ENCODE peak calls at places on chromosomes 2 and 18, in six cellular contexts. One of them, this sample, is unnamed.

GRCh38 chr18:33924576-33924975 is 300.1 kb downstream of the NOL4 start:
- DNase-seq in left ventricle myocardium inferior: no peak
- DNase-seq in GM20000: no peak
- DNase-seq in kidney glomerular epithelial cell: no peak
- DNase-seq in Right ventricle myocardium inferior: no peak
- DNase-seq in A172: no peak
- DNase-seq in this sample: no peak

GRCh38 chr18:77300579-77300978 is 50.9 kb downstream of the GALR1 start:
- DNase-seq in left ventricle myocardium inferior: no peak
- DNase-seq in GM20000: no peak
- DNase-seq in kidney glomerular epithelial cell: no peak
- DNase-seq in Right ventricle myocardium inferior: no peak
- DNase-seq in A172: no peak
- DNase-seq in this sample: no peak

GRCh38 chr18:37138456-37138855 is 309.5 kb downstream of the KIAA1328 start:
- DNase-seq in left ventricle myocardium inferior: no peak
- DNase-seq in GM20000: no peak
- DNase-seq in kidney glomerular epithelial cell: no peak
- DNase-seq in Right ventricle myocardium inferior: no peak
- DNase-seq in A172: no peak
- DNase-seq in this sample: no peak

GRCh38 chr2:237707859-237708398 is 80.5 kb downstream of the LRRFIP1 start:
- DNase-seq in left ventricle myocardium inferior: no peak
- DNase-seq in GM20000: no peak
- DNase-seq in kidney glomerular epithelial cell: no peak
- DNase-seq in Right ventricle myocardium inferior: peak
- DNase-seq in A172: no peak
- DNase-seq in this sample: no peak

GRCh38 chr18:961644-962355 is 57.1 kb downstream of the ADCYAP1 start:
- DNase-seq in left ventricle myocardium inferior: peak
- DNase-seq in GM20000: peak
- DNase-seq in kidney glomerular epithelial cell: peak
- DNase-seq in Right ventricle myocardium inferior: no peak
- DNase-seq in A172: peak
- DNase-seq in this sample: peak

GRCh38 chr2:109268916-109269315 is 139.9 kb downstream of the SH3RF3 start:
- DNase-seq in left ventricle myocardium inferior: no peak
- DNase-seq in GM20000: no peak
- DNase-seq in kidney glomerular epithelial cell: no peak
- DNase-seq in Right ventricle myocardium inferior: no peak
- DNase-seq in A172: no peak
- DNase-seq in this sample: peak

GRCh38 chr2:39948016-39948719 is 169.1 kb upstream of the THUMPD2 start:
- DNase-seq in left ventricle myocardium inferior: no peak
- DNase-seq in GM20000: no peak
- DNase-seq in kidney glomerular epithelial cell: no peak
- DNase-seq in Right ventricle myocardium inferior: no peak
- DNase-seq in A172: peak
- DNase-seq in this sample: no peak

GRCh38 chr2:217813828-217814227 is 189.0 kb downstream of the TNS1 start:
- DNase-seq in left ventricle myocardium inferior: no peak
- DNase-seq in GM20000: no peak
- DNase-seq in kidney glomerular epithelial cell: no peak
- DNase-seq in Right ventricle myocardium inferior: no peak
- DNase-seq in A172: no peak
- DNase-seq in this sample: no peak

GRCh38 chr2:70633508-70633907 is 79.9 kb upstream of the TGFA start:
- DNase-seq in left ventricle myocardium inferior: no peak
- DNase-seq in GM20000: no peak
- DNase-seq in kidney glomerular epithelial cell: no peak
- DNase-seq in Right ventricle myocardium inferior: no peak
- DNase-seq in A172: no peak
- DNase-seq in this sample: no peak

GRCh38 chr2:45291283-45291682 is 282.0 kb upstream of the SIX2 start:
- DNase-seq in left ventricle myocardium inferior: no peak
- DNase-seq in GM20000: no peak
- DNase-seq in kidney glomerular epithelial cell: peak
- DNase-seq in Right ventricle myocardium inferior: no peak
- DNase-seq in A172: peak
- DNase-seq in this sample: no peak

GRCh38 chr2:143717053-143717452 is 587.8 kb downstream of the ARHGAP15 start:
- DNase-seq in left ventricle myocardium inferior: no peak
- DNase-seq in GM20000: no peak
- DNase-seq in kidney glomerular epithelial cell: no peak
- DNase-seq in Right ventricle myocardium inferior: no peak
- DNase-seq in A172: no peak
- DNase-seq in this sample: no peak

GRCh38 chr18:46148810-46149209 is 44.6 kb downstream of the HAUS1 start:
- DNase-seq in left ventricle myocardium inferior: no peak
- DNase-seq in GM20000: peak
- DNase-seq in kidney glomerular epithelial cell: peak
- DNase-seq in Right ventricle myocardium inferior: no peak
- DNase-seq in A172: peak
- DNase-seq in this sample: peak

GRCh38 chr2:88221365-88221942 is 51.3 kb downstream of the THNSL2 start:
- DNase-seq in left ventricle myocardium inferior: no peak
- DNase-seq in GM20000: no peak
- DNase-seq in kidney glomerular epithelial cell: no peak
- DNase-seq in Right ventricle myocardium inferior: no peak
- DNase-seq in A172: no peak
- DNase-seq in this sample: no peak

GRCh38 chr2:235616846-235617245 is 123.0 kb downstream of the AGAP1 start:
- DNase-seq in left ventricle myocardium inferior: no peak
- DNase-seq in GM20000: no peak
- DNase-seq in kidney glomerular epithelial cell: no peak
- DNase-seq in Right ventricle myocardium inferior: no peak
- DNase-seq in A172: no peak
- DNase-seq in this sample: no peak

GRCh38 chr2:84857566-84857965 is 23.3 kb downstream of the TRABD2A start:
- DNase-seq in left ventricle myocardium inferior: no peak
- DNase-seq in GM20000: no peak
- DNase-seq in kidney glomerular epithelial cell: no peak
- DNase-seq in Right ventricle myocardium inferior: no peak
- DNase-seq in A172: no peak
- DNase-seq in this sample: no peak

GRCh38 chr2:178718988-178719387 is 88.2 kb downstream of the TTN start:
- DNase-seq in left ventricle myocardium inferior: no peak
- DNase-seq in GM20000: no peak
- DNase-seq in kidney glomerular epithelial cell: no peak
- DNase-seq in Right ventricle myocardium inferior: no peak
- DNase-seq in A172: no peak
- DNase-seq in this sample: no peak

GRCh38 chr2:110216803-110217202 is 4.5 kb upstream of the MTLN start:
- DNase-seq in left ventricle myocardium inferior: no peak
- DNase-seq in GM20000: no peak
- DNase-seq in kidney glomerular epithelial cell: no peak
- DNase-seq in Right ventricle myocardium inferior: no peak
- DNase-seq in A172: no peak
- DNase-seq in this sample: no peak

GRCh38 chr2:201358684-201359083 is 1.5 kb upstream of the FLACC1 start:
- DNase-seq in left ventricle myocardium inferior: no peak
- DNase-seq in GM20000: no peak
- DNase-seq in kidney glomerular epithelial cell: peak
- DNase-seq in Right ventricle myocardium inferior: no peak
- DNase-seq in A172: peak
- DNase-seq in this sample: no peak

GRCh38 chr2:127080226-127080940 is 26.6 kb downstream of the BIN1 start:
- DNase-seq in left ventricle myocardium inferior: peak
- DNase-seq in GM20000: no peak
- DNase-seq in kidney glomerular epithelial cell: peak
- DNase-seq in Right ventricle myocardium inferior: no peak
- DNase-seq in A172: peak
- DNase-seq in this sample: peak

GRCh38 chr2:17822452-17823117 is 6.3 kb downstream of the MSGN1 start:
- DNase-seq in left ventricle myocardium inferior: no peak
- DNase-seq in GM20000: peak
- DNase-seq in kidney glomerular epithelial cell: no peak
- DNase-seq in Right ventricle myocardium inferior: no peak
- DNase-seq in A172: no peak
- DNase-seq in this sample: no peak

GRCh38 chr2:9710311-9710710 is 79.5 kb upstream of the YWHAQ start:
- DNase-seq in left ventricle myocardium inferior: no peak
- DNase-seq in GM20000: no peak
- DNase-seq in kidney glomerular epithelial cell: no peak
- DNase-seq in Right ventricle myocardium inferior: no peak
- DNase-seq in A172: no peak
- DNase-seq in this sample: no peak

GRCh38 chr2:172200495-172201085 is 97.9 kb upstream of the DLX2 start:
- DNase-seq in left ventricle myocardium inferior: no peak
- DNase-seq in GM20000: no peak
- DNase-seq in kidney glomerular epithelial cell: peak
- DNase-seq in Right ventricle myocardium inferior: no peak
- DNase-seq in A172: peak
- DNase-seq in this sample: no peak

GRCh38 chr2:16211341-16211740 is 271.0 kb downstream of the MYCN start:
- DNase-seq in left ventricle myocardium inferior: no peak
- DNase-seq in GM20000: no peak
- DNase-seq in kidney glomerular epithelial cell: no peak
- DNase-seq in Right ventricle myocardium inferior: no peak
- DNase-seq in A172: no peak
- DNase-seq in this sample: no peak

GRCh38 chr2:143451622-143452021 is 322.4 kb downstream of the ARHGAP15 start:
- DNase-seq in left ventricle myocardium inferior: no peak
- DNase-seq in GM20000: no peak
- DNase-seq in kidney glomerular epithelial cell: peak
- DNase-seq in Right ventricle myocardium inferior: no peak
- DNase-seq in A172: peak
- DNase-seq in this sample: no peak

GRCh38 chr18:8685141-8685913 is 20.0 kb upstream of the MTCL1 start:
- DNase-seq in left ventricle myocardium inferior: no peak
- DNase-seq in GM20000: no peak
- DNase-seq in kidney glomerular epithelial cell: no peak
- DNase-seq in Right ventricle myocardium inferior: no peak
- DNase-seq in A172: peak
- DNase-seq in this sample: no peak

GRCh38 chr2:85987266-85988178 is 98.7 kb upstream of the ST3GAL5 start:
- DNase-seq in left ventricle myocardium inferior: no peak
- DNase-seq in GM20000: no peak
- DNase-seq in kidney glomerular epithelial cell: no peak
- DNase-seq in Right ventricle myocardium inferior: no peak
- DNase-seq in A172: no peak
- DNase-seq in this sample: peak

GRCh38 chr2:107259011-107259410 is 373.0 kb upstream of the ST6GAL2 start:
- DNase-seq in left ventricle myocardium inferior: no peak
- DNase-seq in GM20000: no peak
- DNase-seq in kidney glomerular epithelial cell: no peak
- DNase-seq in Right ventricle myocardium inferior: no peak
- DNase-seq in A172: no peak
- DNase-seq in this sample: no peak

GRCh38 chr2:50787636-50788035 is 244.3 kb downstream of the NRXN1 start:
- DNase-seq in left ventricle myocardium inferior: no peak
- DNase-seq in GM20000: no peak
- DNase-seq in kidney glomerular epithelial cell: no peak
- DNase-seq in Right ventricle myocardium inferior: no peak
- DNase-seq in A172: no peak
- DNase-seq in this sample: no peak

GRCh38 chr2:170222298-170222697 is 44.4 kb downstream of the MYO3B start:
- DNase-seq in left ventricle myocardium inferior: no peak
- DNase-seq in GM20000: no peak
- DNase-seq in kidney glomerular epithelial cell: no peak
- DNase-seq in Right ventricle myocardium inferior: no peak
- DNase-seq in A172: no peak
- DNase-seq in this sample: no peak

GRCh38 chr2:161946489-161947107 is 127.4 kb downstream of the DPP4 start:
- DNase-seq in left ventricle myocardium inferior: no peak
- DNase-seq in GM20000: no peak
- DNase-seq in kidney glomerular epithelial cell: peak
- DNase-seq in Right ventricle myocardium inferior: no peak
- DNase-seq in A172: peak
- DNase-seq in this sample: no peak

GRCh38 chr2:16139663-16140610 is 199.6 kb downstream of the MYCN start:
- DNase-seq in left ventricle myocardium inferior: no peak
- DNase-seq in GM20000: no peak
- DNase-seq in kidney glomerular epithelial cell: no peak
- DNase-seq in Right ventricle myocardium inferior: no peak
- DNase-seq in A172: no peak
- DNase-seq in this sample: no peak

GRCh38 chr2:43054367-43054766 is 172.0 kb downstream of the ZFP36L2 start:
- DNase-seq in left ventricle myocardium inferior: no peak
- DNase-seq in GM20000: no peak
- DNase-seq in kidney glomerular epithelial cell: no peak
- DNase-seq in Right ventricle myocardium inferior: peak
- DNase-seq in A172: no peak
- DNase-seq in this sample: peak

This sample was measured in Peyer's patch.